ENCODE peak calls at places on chromosomes 3 and 15, in seven cellular contexts. N is tibial nerve; S is lung; C is fibroblast of lung; H is PC-3; E is uterus; W is CD8-positive, alpha-beta T cell. V is an unnamed sample.

GRCh38 chr3:33911525-33912322 is 113.3 kb downstream of the PDCD6IP start:
- DNase-seq in N (no peak), S (no peak), C (peak; percentile 71), H (peak; percentile 59), E (no peak), W (no peak), V (no peak)

GRCh38 chr15:50353999-50354837 is 780 bp downstream of the GABPB1 start:
- DNase-seq in N (peak; percentile 19), S (peak; percentile 43), C (peak; percentile 88), H (peak; percentile 77), E (peak; percentile 44), W (peak; percentile 41), V (peak; percentile 69)

GRCh38 chr15:39583586-39584265 is 2.8 kb downstream of the THBS1 start:
- DNase-seq in N (no peak), S (no peak), C (peak; percentile 43), H (peak; percentile 60), E (no peak), W (peak; percentile 15), V (no peak)

GRCh38 chr3:54633444-54634121 is 294.3 kb downstream of the LRTM1 start:
- DNase-seq in N (no peak), S (no peak), C (no peak), H (no peak), E (no peak), W (no peak), V (no peak)

GRCh38 chr3:96259-96658 is 100.3 kb upstream of the CHL1 start:
- DNase-seq in N (no peak), S (no peak), C (no peak), H (no peak), E (no peak), W (no peak), V (no peak)

GRCh38 chr3:196837819-196838420 is 29.8 kb upstream of the SENP5 start:
- DNase-seq in N (peak; percentile 26), S (peak; percentile 66), C (peak; percentile 32), H (peak; percentile 58), E (peak; percentile 56), W (peak; percentile 75), V (no peak)

GRCh38 chr3:190548031-190548656 is 34.3 kb downstream of the IL1RAP start:
- DNase-seq in N (no peak), S (no peak), C (no peak), H (no peak), E (no peak), W (no peak), V (no peak)

GRCh38 chr15:78131295-78132021 is at the start of gene CIB2:
- DNase-seq in N (no peak), S (peak; percentile 55), C (peak; percentile 63), H (peak; percentile 56), E (peak; percentile 65), W (peak; percentile 75), V (peak; percentile 85)

GRCh38 chr3:180698760-180699270 is 19.5 kb upstream of the CCDC39 start:
- DNase-seq in N (no peak), S (no peak), C (no peak), H (no peak), E (no peak), W (no peak), V (no peak)

GRCh38 chr3:78887029-78887428 is 880.8 kb downstream of the ROBO1 start:
- DNase-seq in N (no peak), S (no peak), C (peak; percentile 88), H (no peak), E (no peak), W (no peak), V (no peak)

GRCh38 chr3:183328823-183329222 is 75.8 kb downstream of the B3GNT5 start:
- DNase-seq in N (no peak), S (no peak), C (peak; percentile 85), H (peak; percentile 56), E (no peak), W (no peak), V (no peak)

GRCh38 chr3:180036678-180037455 is at the start of gene PEX5L:
- DNase-seq in N (no peak), S (no peak), C (peak; percentile 61), H (peak; percentile 77), E (no peak), W (peak; percentile 6), V (peak; percentile 57)

GRCh38 chr3:24522155-24522579 is 27.5 kb upstream of the THRB start:
- DNase-seq in N (no peak), S (no peak), C (no peak), H (no peak), E (no peak), W (no peak), V (no peak)

GRCh38 chr3:167148121-167148520 is 232.0 kb downstream of the ZBBX start:
- DNase-seq in N (no peak), S (no peak), C (no peak), H (no peak), E (no peak), W (no peak), V (no peak)

GRCh38 chr3:27632431-27633223 is 89.5 kb downstream of the EOMES start:
- DNase-seq in N (peak; percentile 14), S (peak; percentile 46), C (peak; percentile 77), H (peak; percentile 32), E (peak; percentile 39), W (peak; percentile 48), V (peak; percentile 51)

GRCh38 chr15:57485869-57486268 is 105.8 kb upstream of the MYZAP start:
- DNase-seq in N (no peak), S (peak; percentile 80), C (peak; percentile 91), H (peak; percentile 90), E (no peak), W (no peak), V (no peak)

GRCh38 chr3:31433679-31433992 is 99.1 kb upstream of the STT3B start:
- DNase-seq in N (no peak), S (no peak), C (no peak), H (no peak), E (no peak), W (no peak), V (peak; percentile 13)

GRCh38 chr15:70096215-70096974 is 1.3 kb downstream of the TLE3 start:
- DNase-seq in N (peak; percentile 33), S (peak; percentile 39), C (peak; percentile 59), H (peak; percentile 74), E (peak; percentile 64), W (peak; percentile 54), V (peak; percentile 52)

GRCh38 chr3:129615751-129616281 is 9.3 kb upstream of the PLXND1 start:
- DNase-seq in N (no peak), S (no peak), C (no peak), H (no peak), E (no peak), W (no peak), V (no peak)

GRCh38 chr15:88650556-88650955 is 11.7 kb downstream of the ISG20 start:
- DNase-seq in N (no peak), S (peak; percentile 15), C (no peak), H (no peak), E (peak; percentile 3), W (no peak), V (no peak)

GRCh38 chr3:23856286-23856685 is 50.5 kb downstream of the UBE2E1 start:
- DNase-seq in N (no peak), S (no peak), C (peak; percentile 54), H (no peak), E (no peak), W (no peak), V (no peak)

GRCh38 chr3:193879099-193879863 is 256.7 kb upstream of the HES1 start:
- DNase-seq in N (no peak), S (no peak), C (no peak), H (no peak), E (no peak), W (no peak), V (no peak)

GRCh38 chr3:23611737-23612295 is 193.9 kb upstream of the UBE2E1 start:
- DNase-seq in N (peak; percentile 58), S (peak; percentile 47), C (peak; percentile 84), H (no peak), E (peak; percentile 65), W (no peak), V (no peak)

GRCh38 chr15:68265086-68265485 is 12.5 kb upstream of the FEM1B start:
- DNase-seq in N (no peak), S (no peak), C (no peak), H (no peak), E (no peak), W (no peak), V (no peak)

GRCh38 chr15:68261980-68262379 is 15.6 kb upstream of the FEM1B start:
- DNase-seq in N (no peak), S (no peak), C (no peak), H (no peak), E (no peak), W (no peak), V (no peak)

GRCh38 chr15:68262514-68263356 is 14.8 kb upstream of the FEM1B start:
- DNase-seq in N (no peak), S (no peak), C (no peak), H (no peak), E (no peak), W (no peak), V (no peak)

GRCh38 chr15:68265674-68266073 is 11.9 kb upstream of the FEM1B start:
- DNase-seq in N (no peak), S (no peak), C (no peak), H (peak; percentile 5), E (no peak), W (no peak), V (no peak)

DNA sequence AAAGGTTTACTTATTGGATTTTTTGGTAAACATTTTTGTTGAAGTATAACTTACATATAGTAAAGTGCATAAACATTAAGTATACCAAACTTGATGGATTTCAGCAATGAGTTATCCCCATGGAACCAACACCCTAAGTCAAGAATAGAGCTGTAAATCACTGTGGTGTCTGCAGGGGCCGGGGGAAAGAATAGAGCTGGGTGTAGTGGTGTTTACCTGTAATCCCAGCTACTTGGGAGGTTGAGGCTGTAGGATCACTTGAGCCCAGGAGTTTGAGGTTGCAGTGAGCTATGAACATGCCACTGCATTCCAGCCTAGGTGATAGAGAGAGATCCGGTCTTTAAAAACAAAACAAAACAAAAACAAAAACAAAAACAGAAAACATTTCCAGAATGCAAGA is 13.3 kb upstream of the FEM1B start:
- DNase-seq in N (no peak), S (no peak), C (no peak), H (no peak), E (no peak), W (no peak), V (no peak)
- H3K4me3 ChIP-seq in N (no peak overlapping the region), S (no peak overlapping the region), C (no peak overlapping the region), H (no peak overlapping the region), E (no peak overlapping the region), W (no peak overlapping the region), V (no peak overlapping the region)

GRCh38 chr3:41198950-41199865 is at the start of gene CTNNB1:
- DNase-seq in N (peak; percentile 90), S (peak; percentile 93), C (peak; percentile 98), H (peak; percentile 91), E (peak; percentile 93), W (peak; percentile 93), V (peak; percentile 97)
- TF ChIP-seq CTCF in N (peak; percentile 73), S (no peak), C (no peak), H (no peak), E (no peak), W (no peak), V (no peak)

DNA sequence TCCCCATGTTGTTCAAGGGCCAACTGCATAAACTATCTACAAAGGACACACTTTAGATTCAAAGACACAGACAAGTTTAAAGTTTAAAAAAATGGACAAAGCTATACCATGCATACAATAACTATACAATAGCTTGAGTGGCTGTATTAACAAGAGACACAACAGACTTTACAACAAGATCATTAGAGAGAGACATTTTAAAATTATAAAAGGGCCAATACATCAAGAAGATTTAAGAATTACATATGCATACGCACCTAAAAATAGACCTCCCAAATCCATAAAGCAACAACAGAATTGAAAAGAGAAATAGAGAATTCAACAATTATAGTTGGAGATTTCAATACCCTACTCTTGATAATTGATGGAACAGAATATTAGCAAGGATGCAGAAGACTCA is 79.4 kb downstream of the XXYLT1 start:
- DNase-seq in N (no peak), S (no peak), C (no peak), H (no peak), E (no peak), W (no peak), V (no peak)
- H3K36me3 ChIP-seq in N (no peaks in the 10 kb centered on the region), S (no peaks in the 10 kb centered on the region), C (no peaks in the 10 kb centered on the region), H (peaks cover 7% of the 10 kb centered on the region), E (no peaks in the 10 kb centered on the region), W (no peaks in the 10 kb centered on the region), V (no peaks in the 10 kb centered on the region)

GRCh38 chr3:25723802-25724201 is 59.1 kb upstream of the TOP2B start:
- DNase-seq in N (no peak), S (no peak), C (no peak), H (no peak), E (no peak), W (no peak), V (no peak)
- H3K4me3 ChIP-seq in N (no peak overlapping the region), S (no peak overlapping the region), C (no peak overlapping the region), H (no peak overlapping the region), E (no peak overlapping the region), W (no peak overlapping the region), V (no peak overlapping the region)

V was measured in GM06990.